ENCODE peak calls at places on chromosomes 2 and 18, in nine cellular contexts. U is A549, E is KG1, A is iPS DF 19.7, K is mucosa of gallbladder, B is GDM1, V is EH, J is thoracic aorta, C is PC-3. X is an unnamed sample.
A peak's percentile ranks its signal among the peaks of the same experiment; 100 is the strongest.

GRCh38 chr2:232781765-232782164 is 5.4 kb upstream of the KCNJ13 start:
- DNase-seq in J (no peak), U (peak; percentile 37), B (no peak), E (no peak), C (peak; percentile 45), V (peak; percentile 68), A (no peak), K (peak; percentile 50), X (peak; percentile 76)

GRCh38 chr2:199784512-199784911 is 66.5 kb downstream of the FTCDNL1 start:
- DNase-seq in V (no peak), A (no peak), K (no peak), C (no peak), B (no peak), E (no peak), U (no peak), J (no peak), X (no peak)

GRCh38 chr18:50817898-50818250 is 1.9 kb downstream of the MRO start:
- DNase-seq in U (no peak), J (no peak), C (no peak), K (no peak), A (no peak), E (no peak), B (no peak), V (peak; percentile 40), X (peak; percentile 8)

GRCh38 chr2:225429718-225430117 is 30.2 kb downstream of the NYAP2 start:
- DNase-seq in A (no peak), J (no peak), K (no peak), V (peak; percentile 3), B (no peak), E (no peak), U (no peak), C (no peak), X (peak; percentile 1)

GRCh38 chr2:85741811-85742507 is 11.8 kb upstream of the ATOH8 start:
- DNase-seq in A (no peak), K (peak; percentile 65), J (peak; percentile 56), E (no peak), U (peak; percentile 73), C (peak; percentile 10), B (no peak), V (peak; percentile 97), X (peak; percentile 97)

GRCh38 chr18:3596324-3597158 is 146.6 kb downstream of the TGIF1 start:
- DNase-seq in E (peak; percentile 39), U (no peak), K (peak; percentile 49), V (peak; percentile 41), J (no peak), C (peak; percentile 44), B (peak; percentile 41), A (no peak), X (peak; percentile 68)

GRCh38 chr2:106269591-106270291 is 75.6 kb upstream of the UXS1 start:
- DNase-seq in J (no peak), B (no peak), U (peak; percentile 6), K (peak; percentile 82), C (peak; percentile 73), A (no peak), V (no peak), E (no peak), X (no peak)

GRCh38 chr2:167380555-167380954 is 492.3 kb downstream of the XIRP2 start:
- DNase-seq in V (no peak), A (no peak), E (no peak), C (no peak), U (no peak), J (no peak), B (no peak), K (no peak), X (peak; percentile 7)

GRCh38 chr2:175806115-175806470 is 196.0 kb downstream of the LNPK start:
- DNase-seq in V (no peak), C (no peak), J (no peak), E (no peak), U (no peak), B (no peak), A (no peak), K (no peak), X (no peak)